ENCODE peak calls at places on chromosomes 2 and 18, in seven cellular contexts. S is aorta, U is right atrium auricular region, R is cardiac muscle cell, N is IMR-90, J is stomach, A is PC-3. E is an unnamed sample.

GRCh38 chr2:71787476-71788185 is 334.3 kb downstream of the DYSF start:
- DNase-seq in U (no peak), S (no peak), R (no peak), J (no peak), N (no peak), A (no peak), E (no peak)

GRCh38 chr18:11380968-11381367 is 228.4 kb upstream of the SLC35G4 start:
- DNase-seq in U (no peak), S (no peak), A (no peak), J (no peak), N (no peak), R (no peak), E (no peak)

GRCh38 chr2:240205348-240205747 is 64.9 kb upstream of the OTOS start:
- DNase-seq in R (no peak), J (no peak), S (peak; percentile 71), U (no peak), N (peak; percentile 77), A (peak; percentile 91), E (no peak)

GRCh38 chr2:32678825-32679224 is 51.0 kb downstream of the TTC27 start:
- DNase-seq in R (no peak), U (no peak), A (peak; percentile 15), N (peak; percentile 73), S (no peak), J (no peak), E (no peak)

GRCh38 chr2:200765139-200765951 is 46.4 kb upstream of the BZW1 start:
- DNase-seq in S (no peak), R (no peak), J (no peak), A (peak; percentile 95), U (no peak), N (peak; percentile 98), E (no peak)

GRCh38 chr18:48173557-48173956 is 235.6 kb downstream of the ZBTB7C start:
- DNase-seq in N (no peak), U (no peak), J (no peak), S (peak; percentile 30), A (no peak), R (no peak), E (no peak)

GRCh38 chr18:55252053-55252675 is 292.9 kb upstream of the CCDC68 start:
- DNase-seq in J (no peak), A (no peak), S (no peak), N (no peak), U (no peak), R (no peak), E (no peak)

GRCh38 chr2:73963385-73964120 is 21.2 kb upstream of the TET3 start:
- DNase-seq in U (no peak), A (no peak), J (no peak), N (no peak), S (no peak), R (no peak), E (no peak)

GRCh38 chr2:214593723-214594122 is 182.9 kb downstream of the VWC2L start:
- DNase-seq in S (no peak), U (no peak), R (peak; percentile 4), N (peak; percentile 93), J (no peak), A (peak; percentile 41), E (no peak)

GRCh38 chr18:58544616-58545337 is 84.1 kb downstream of the ALPK2 start:
- DNase-seq in R (no peak), J (no peak), A (no peak), N (no peak), S (no peak), U (no peak), E (no peak)

GRCh38 chr18:61402761-61403160 is 69.5 kb downstream of the CDH20 start:
- DNase-seq in U (no peak), N (no peak), A (no peak), R (no peak), S (no peak), J (no peak), E (no peak)

GRCh38 chr2:199830531-199830930 is 20.5 kb downstream of the FTCDNL1 start:
- DNase-seq in U (no peak), R (no peak), S (no peak), A (no peak), N (no peak), J (no peak), E (no peak)

GRCh38 chr2:138919336-138919735 is 139.1 kb upstream of the NXPH2 start:
- DNase-seq in A (no peak), S (no peak), N (no peak), U (no peak), J (no peak), R (no peak), E (no peak)

GRCh38 chr18:32695534-32695933 is 77.3 kb downstream of the KLHL14 start:
- DNase-seq in R (no peak), S (no peak), N (no peak), A (peak; percentile 3), U (no peak), J (no peak), E (peak; percentile 21)

DNA sequence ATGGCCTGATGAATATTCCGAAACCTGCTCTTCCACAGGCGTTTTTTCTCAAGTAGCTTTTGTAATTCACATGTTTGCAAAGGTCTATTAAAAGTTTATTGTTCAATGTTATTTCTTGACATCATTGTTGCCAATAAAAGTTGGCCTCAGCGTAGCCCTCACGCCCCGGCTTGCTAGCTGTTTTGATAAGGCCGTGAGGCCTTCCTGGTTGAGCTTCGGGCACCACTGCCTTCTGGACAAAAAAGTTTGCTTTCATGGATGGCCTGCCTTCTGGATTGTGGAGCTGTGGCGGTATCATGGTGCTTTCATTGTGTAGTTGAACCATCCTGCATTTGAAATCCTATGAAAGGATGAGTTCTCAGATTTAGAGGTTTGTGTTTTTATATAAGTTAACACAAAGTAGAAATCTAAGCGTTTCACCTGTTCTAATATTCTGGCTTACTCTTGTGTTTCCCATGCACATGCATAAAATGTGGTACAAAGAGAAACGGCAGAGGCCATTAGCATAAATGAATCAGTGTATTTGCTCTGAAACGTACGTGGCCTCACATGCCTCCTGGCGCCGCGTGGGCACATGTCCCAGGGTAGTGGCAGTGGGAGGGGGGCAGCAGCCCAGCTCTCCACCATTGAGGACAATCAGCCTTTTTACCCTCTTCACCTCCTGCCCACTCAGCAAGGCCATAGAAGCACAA is 134.5 kb downstream of the NCK2 start:
- DNase-seq in R (no peak), N (no peak), S (no peak), A (no peak), U (no peak), J (no peak), E (no peak)
- H3K9me3 ChIP-seq in R (no peaks in the 10 kb centered on the region), N (peaks cover 2% of the 10 kb centered on the region), S (no peaks in the 10 kb centered on the region), A (no peaks in the 10 kb centered on the region), U (no peaks in the 10 kb centered on the region), J (no peaks in the 10 kb centered on the region), E (no peaks in the 10 kb centered on the region)

GRCh38 chr2:2914252-2914651 is 463.4 kb downstream of the EIPR1 start:
- DNase-seq in N (no peak), S (no peak), U (no peak), R (no peak), J (no peak), A (no peak), E (peak; percentile 86)

GRCh38 chr2:2913601-2914120 is 464.0 kb downstream of the EIPR1 start:
- DNase-seq in A (no peak), U (no peak), J (no peak), N (no peak), R (no peak), S (no peak), E (peak; percentile 55)

GRCh38 chr2:2909086-2910035 is 468.3 kb downstream of the EIPR1 start:
- DNase-seq in N (no peak), A (no peak), S (no peak), J (no peak), U (no peak), R (no peak), E (peak; percentile 82)

GRCh38 chr2:2912731-2913130 is 464.9 kb downstream of the EIPR1 start:
- DNase-seq in J (no peak), A (no peak), S (no peak), U (no peak), R (no peak), N (no peak), E (peak; percentile 75)

DNA sequence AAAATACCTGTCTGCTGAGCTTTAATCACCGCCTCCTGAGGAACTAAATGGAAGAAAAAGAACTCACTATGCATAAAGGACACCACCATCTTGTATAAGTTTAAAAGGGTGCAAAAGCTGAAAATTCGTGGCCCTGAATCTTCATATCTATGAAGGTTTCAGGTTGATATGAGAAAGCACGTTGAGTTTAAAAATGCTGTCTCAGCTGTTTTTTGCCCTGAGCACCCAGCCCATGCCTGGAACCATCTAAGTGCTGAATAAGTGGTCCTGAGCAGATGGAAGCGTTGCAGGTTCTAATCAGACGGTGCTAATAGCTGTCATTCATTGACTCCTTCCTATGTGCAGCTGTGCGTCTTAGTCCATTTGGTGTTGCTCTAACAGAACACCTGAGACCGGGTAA is 467.4 kb downstream of the EIPR1 start:
- DNase-seq in S (no peak), J (no peak), U (no peak), A (no peak), R (no peak), N (no peak), E (peak; percentile 57)
- H3K9me3 ChIP-seq in S (peaks cover 2% of the 10 kb centered on the region), J (no peaks in the 10 kb centered on the region), U (no peaks in the 10 kb centered on the region), A (no peaks in the 10 kb centered on the region), R (no peaks in the 10 kb centered on the region), N (peaks cover 36% of the 10 kb centered on the region), E (peaks cover 3% of the 10 kb centered on the region)

GRCh38 chr2:170922683-170923494 is 6.2 kb upstream of the GORASP2 start:
- DNase-seq in U (no peak), A (no peak), N (no peak), R (no peak), S (no peak), J (no peak), E (no peak)
- H3K9me3 ChIP-seq in U (no peaks in the 10 kb centered on the region), A (peaks cover 8% of the 10 kb centered on the region), N (peaks cover 9% of the 10 kb centered on the region), R (no peaks in the 10 kb centered on the region), S (peaks cover 2% of the 10 kb centered on the region), J (no peaks in the 10 kb centered on the region), E (no peaks in the 10 kb centered on the region)

GRCh38 chr2:16202643-16203020 is 262.3 kb downstream of the MYCN start:
- DNase-seq in A (no peak), S (no peak), J (no peak), U (no peak), N (no peak), R (no peak), E (no peak)
- H3K9me3 ChIP-seq in A (peaks cover 5% of the 10 kb centered on the region), S (no peaks in the 10 kb centered on the region), J (no peaks in the 10 kb centered on the region), U (no peaks in the 10 kb centered on the region), N (peaks cover 49% of the 10 kb centered on the region), R (no peaks in the 10 kb centered on the region), E (no peaks in the 10 kb centered on the region)

E was measured in esophagus muscularis mucosa.